ENCODE peak calls at places on chromosome 21, in eight cellular contexts. K, T, X, J, S, F, W and M are unnamed samples.

GRCh38 chr21:18498428-18498827 is 94.8 kb upstream of the TMPRSS15 start:
- DNase-seq in K (no peak), T (no peak), X (no peak), J (no peak), S (no peak), F (no peak), W (no peak), M (no peak)

GRCh38 chr21:42746593-42747266 is 93.3 kb downstream of the PDE9A start:
- DNase-seq in K (no peak), T (peak), X (no peak), J (no peak), S (peak), F (no peak), W (peak), M (peak)

GRCh38 chr21:43978060-43978459 is 34.0 kb upstream of the TRAPPC10 start:
- DNase-seq in K (no peak), T (no peak), X (no peak), J (no peak), S (no peak), F (no peak), W (no peak), M (no peak)

GRCh38 chr21:45855248-45855801 is 126.2 kb upstream of the COL6A1 start:
- DNase-seq in K (no peak), T (no peak), X (no peak), J (no peak), S (no peak), F (no peak), W (no peak), M (no peak)

GRCh38 chr21:16457498-16457897 is 727.7 kb downstream of the USP25 start:
- DNase-seq in K (no peak), T (no peak), X (no peak), J (no peak), S (no peak), F (no peak), W (no peak), M (no peak)

GRCh38 chr21:46555678-46556077 is 49.2 kb downstream of the S100B start:
- DNase-seq in K (no peak), T (no peak), X (no peak), J (no peak), S (no peak), F (no peak), W (no peak), M (no peak)

GRCh38 chr21:38913120-38913975 is 107.6 kb downstream of the ETS2 start:
- DNase-seq in K (no peak), T (no peak), X (no peak), J (no peak), S (no peak), F (no peak), W (no peak), M (no peak)

GRCh38 chr21:31682625-31683024 is 23.1 kb downstream of the SOD1 start:
- DNase-seq in K (no peak), T (no peak), X (no peak), J (no peak), S (no peak), F (no peak), W (no peak), M (no peak)

GRCh38 chr21:36847189-36847588 is 119.3 kb downstream of the HLCS start:
- DNase-seq in K (no peak), T (no peak), X (peak), J (no peak), S (no peak), F (no peak), W (no peak), M (no peak)